ENCODE peak calls at places on chromosomes 3 and 15, in seven cellular contexts. One of them, this sample, is unnamed.
A peak's percentile ranks its signal among the peaks of the same experiment; 100 is the strongest.

GRCh38 chr15:35506272-35506870 is 39.6 kb downstream of the DPH6 start:
- DNase-seq in GM12892: no peak
- DNase-seq in HepG2: peak; percentile 79
- DNase-seq in H1: no peak
- DNase-seq in K562: no peak
- DNase-seq in GM12878: no peak
- DNase-seq in SK-N-SH: no peak
- DNase-seq in this sample: no peak

GRCh38 chr15:47674576-47675232 is 42.6 kb upstream of the SEMA6D start:
- DNase-seq in GM12878: no peak
- DNase-seq in GM12892: no peak
- DNase-seq in HepG2: no peak
- DNase-seq in SK-N-SH: no peak
- DNase-seq in K562: no peak
- DNase-seq in H1: no peak
- DNase-seq in this sample: no peak

GRCh38 chr3:81476652-81477051 is 284.8 kb downstream of the GBE1 start:
- DNase-seq in HepG2: no peak
- DNase-seq in GM12892: no peak
- DNase-seq in GM12878: no peak
- DNase-seq in H1: no peak
- DNase-seq in SK-N-SH: no peak
- DNase-seq in K562: no peak
- DNase-seq in this sample: no peak

GRCh38 chr3:9404680-9405079 is 7.3 kb downstream of the SETD5 start:
- DNase-seq in H1: no peak
- DNase-seq in GM12878: no peak
- DNase-seq in GM12892: no peak
- DNase-seq in K562: peak; percentile 69
- DNase-seq in HepG2: no peak
- DNase-seq in SK-N-SH: peak; percentile 20
- DNase-seq in this sample: no peak

GRCh38 chr3:102356506-102356905 is 78.3 kb upstream of the ZPLD1 start:
- DNase-seq in HepG2: no peak
- DNase-seq in H1: no peak
- DNase-seq in SK-N-SH: no peak
- DNase-seq in K562: no peak
- DNase-seq in GM12892: no peak
- DNase-seq in GM12878: no peak
- DNase-seq in this sample: no peak

GRCh38 chr3:44428910-44429309 is 48.6 kb downstream of the ZNF445 start:
- DNase-seq in H1: no peak
- DNase-seq in GM12878: no peak
- DNase-seq in HepG2: no peak
- DNase-seq in SK-N-SH: no peak
- DNase-seq in K562: no peak
- DNase-seq in GM12892: no peak
- DNase-seq in this sample: no peak

GRCh38 chr3:8182904-8183303 is 318.7 kb upstream of the LMCD1 start:
- DNase-seq in K562: no peak
- DNase-seq in H1: no peak
- DNase-seq in SK-N-SH: no peak
- DNase-seq in HepG2: no peak
- DNase-seq in GM12892: no peak
- DNase-seq in GM12878: no peak
- DNase-seq in this sample: no peak

GRCh38 chr3:176799675-176800074 is 397.6 kb downstream of the TBL1XR1 start:
- DNase-seq in GM12878: no peak
- DNase-seq in H1: no peak
- DNase-seq in HepG2: no peak
- DNase-seq in GM12892: no peak
- DNase-seq in K562: no peak
- DNase-seq in SK-N-SH: no peak
- DNase-seq in this sample: no peak

GRCh38 chr3:152281032-152281713 is 12.4 kb downstream of the MBNL1 start:
- DNase-seq in GM12878: no peak
- DNase-seq in GM12892: no peak
- DNase-seq in HepG2: peak; percentile 54
- DNase-seq in K562: no peak
- DNase-seq in SK-N-SH: no peak
- DNase-seq in H1: no peak
- DNase-seq in this sample: no peak

GRCh38 chr3:194251891-194252560 is 99.1 kb downstream of the CPN2 start:
- DNase-seq in K562: no peak
- DNase-seq in H1: peak; percentile 33
- DNase-seq in HepG2: no peak
- DNase-seq in SK-N-SH: no peak
- DNase-seq in GM12878: no peak
- DNase-seq in GM12892: no peak
- DNase-seq in this sample: no peak

GRCh38 chr3:138923531-138923994 is 23.4 kb downstream of the FOXL2 start:
- DNase-seq in GM12878: peak; percentile 35
- DNase-seq in HepG2: peak; percentile 75
- DNase-seq in K562: peak; percentile 91
- DNase-seq in GM12892: no peak
- DNase-seq in SK-N-SH: peak; percentile 72
- DNase-seq in H1: peak; percentile 96
- DNase-seq in this sample: no peak

GRCh38 chr3:190362258-190362657 is 25.7 kb upstream of the CLDN16 start:
- DNase-seq in GM12892: no peak
- DNase-seq in H1: peak; percentile 53
- DNase-seq in SK-N-SH: no peak
- DNase-seq in K562: no peak
- DNase-seq in GM12878: no peak
- DNase-seq in HepG2: no peak
- DNase-seq in this sample: no peak

GRCh38 chr3:40128169-40128568 is 181.3 kb upstream of the EIF1B start:
- DNase-seq in GM12878: no peak
- DNase-seq in SK-N-SH: no peak
- DNase-seq in K562: no peak
- DNase-seq in HepG2: no peak
- DNase-seq in H1: no peak
- DNase-seq in GM12892: no peak
- DNase-seq in this sample: no peak

GRCh38 chr3:43183456-43183855 is 77.6 kb upstream of the POMGNT2 start:
- DNase-seq in GM12878: no peak
- DNase-seq in SK-N-SH: peak; percentile 23
- DNase-seq in GM12892: no peak
- DNase-seq in K562: no peak
- DNase-seq in HepG2: no peak
- DNase-seq in H1: no peak
- DNase-seq in this sample: no peak

GRCh38 chr15:42066764-42067415 is 27.5 kb downstream of the PLA2G4D start:
- DNase-seq in GM12892: no peak
- DNase-seq in SK-N-SH: no peak
- DNase-seq in H1: no peak
- DNase-seq in HepG2: no peak
- DNase-seq in GM12878: no peak
- DNase-seq in K562: no peak
- DNase-seq in this sample: no peak

GRCh38 chr15:41934843-41935242 is 37.5 kb downstream of the EHD4 start:
- DNase-seq in HepG2: no peak
- DNase-seq in SK-N-SH: no peak
- DNase-seq in H1: peak; percentile 63
- DNase-seq in GM12878: no peak
- DNase-seq in K562: no peak
- DNase-seq in GM12892: no peak
- DNase-seq in this sample: no peak

GRCh38 chr3:16723994-16724393 is 118.8 kb upstream of the DAZL start:
- DNase-seq in H1: no peak
- DNase-seq in SK-N-SH: no peak
- DNase-seq in GM12878: no peak
- DNase-seq in GM12892: no peak
- DNase-seq in K562: no peak
- DNase-seq in HepG2: no peak
- DNase-seq in this sample: no peak

GRCh38 chr15:68188647-68189046 is 16.5 kb downstream of the CALML4 start:
- DNase-seq in H1: no peak
- DNase-seq in SK-N-SH: no peak
- DNase-seq in GM12892: no peak
- DNase-seq in HepG2: no peak
- DNase-seq in GM12878: no peak
- DNase-seq in K562: no peak
- DNase-seq in this sample: no peak

GRCh38 chr3:104750581-104750980 is 616.1 kb upstream of the ALCAM start:
- DNase-seq in SK-N-SH: peak; percentile 0
- DNase-seq in HepG2: no peak
- DNase-seq in H1: no peak
- DNase-seq in K562: no peak
- DNase-seq in GM12892: no peak
- DNase-seq in GM12878: no peak
- DNase-seq in this sample: no peak

GRCh38 chr3:13364602-13365271 is 55.4 kb downstream of the NUP210 start:
- DNase-seq in K562: no peak
- DNase-seq in HepG2: no peak
- DNase-seq in H1: no peak
- DNase-seq in SK-N-SH: no peak
- DNase-seq in GM12892: no peak
- DNase-seq in GM12878: no peak
- DNase-seq in this sample: no peak

GRCh38 chr3:16377196-16377595 is 112.2 kb downstream of the OXNAD1 start:
- DNase-seq in HepG2: no peak
- DNase-seq in GM12892: no peak
- DNase-seq in SK-N-SH: no peak
- DNase-seq in K562: no peak
- DNase-seq in GM12878: peak; percentile 75
- DNase-seq in H1: no peak
- DNase-seq in this sample: no peak

GRCh38 chr3:123804676-123805075 is 79.5 kb downstream of the MYLK start:
- DNase-seq in HepG2: no peak
- DNase-seq in SK-N-SH: no peak
- DNase-seq in H1: no peak
- DNase-seq in GM12878: no peak
- DNase-seq in K562: no peak
- DNase-seq in GM12892: no peak
- DNase-seq in this sample: no peak

GRCh38 chr3:181700168-181701087 is 11.3 kb upstream of the SOX2 start:
- DNase-seq in HepG2: peak; percentile 44
- DNase-seq in GM12892: no peak
- DNase-seq in H1: peak; percentile 83
- DNase-seq in SK-N-SH: peak; percentile 87
- DNase-seq in K562: peak; percentile 75
- DNase-seq in GM12878: peak; percentile 21
- DNase-seq in this sample: no peak

GRCh38 chr3:100072328-100073048 is 41.8 kb downstream of the FILIP1L start:
- DNase-seq in H1: no peak
- DNase-seq in SK-N-SH: no peak
- DNase-seq in HepG2: no peak
- DNase-seq in K562: no peak
- DNase-seq in GM12878: no peak
- DNase-seq in GM12892: no peak
- DNase-seq in this sample: no peak

GRCh38 chr3:87088984-87089841 is 98.3 kb upstream of the VGLL3 start:
- DNase-seq in SK-N-SH: peak; percentile 37
- DNase-seq in GM12878: no peak
- DNase-seq in HepG2: no peak
- DNase-seq in H1: peak; percentile 48
- DNase-seq in GM12892: peak; percentile 18
- DNase-seq in K562: peak; percentile 9
- DNase-seq in this sample: peak; percentile 8

GRCh38 chr3:143240921-143241320 is 121.3 kb downstream of the CHST2 start:
- DNase-seq in SK-N-SH: no peak
- DNase-seq in H1: no peak
- DNase-seq in GM12878: no peak
- DNase-seq in GM12892: no peak
- DNase-seq in K562: no peak
- DNase-seq in HepG2: no peak
- DNase-seq in this sample: no peak

GRCh38 chr3:41202834-41203345 is 3.6 kb downstream of the CTNNB1 start:
- DNase-seq in H1: no peak
- DNase-seq in GM12892: no peak
- DNase-seq in K562: peak; percentile 38
- DNase-seq in HepG2: peak; percentile 43
- DNase-seq in SK-N-SH: peak; percentile 49
- DNase-seq in GM12878: no peak
- DNase-seq in this sample: no peak

GRCh38 chr15:84840741-84841429 is 23.7 kb downstream of the ALPK3 start:
- DNase-seq in HepG2: peak; percentile 51
- DNase-seq in H1: no peak
- DNase-seq in SK-N-SH: peak; percentile 60
- DNase-seq in GM12878: no peak
- DNase-seq in K562: no peak
- DNase-seq in GM12892: no peak
- DNase-seq in this sample: no peak

GRCh38 chr15:72368895-72369294 is 6.9 kb downstream of the HEXA start:
- DNase-seq in K562: no peak
- DNase-seq in H1: no peak
- DNase-seq in GM12892: no peak
- DNase-seq in GM12878: no peak
- DNase-seq in HepG2: no peak
- DNase-seq in SK-N-SH: no peak
- DNase-seq in this sample: no peak

GRCh38 chr3:50189274-50189673 is 2.1 kb upstream of the GNAT1 start:
- DNase-seq in K562: peak; percentile 72
- DNase-seq in HepG2: peak; percentile 78
- DNase-seq in GM12878: no peak
- DNase-seq in H1: peak; percentile 82
- DNase-seq in SK-N-SH: peak; percentile 87
- DNase-seq in GM12892: no peak
- DNase-seq in this sample: no peak
- TF ChIP-seq TAF1 in K562: no peak
- TF ChIP-seq TAF1 in HepG2: no peak
- TF ChIP-seq TAF1 in GM12878: no peak
- TF ChIP-seq TAF1 in H1: no peak
- TF ChIP-seq TAF1 in SK-N-SH: no peak
- TF ChIP-seq TAF1 in GM12892: no peak
- TF ChIP-seq TAF1 in this sample: no peak

GRCh38 chr3:160381470-160381869 is 17.6 kb downstream of the IFT80 start:
- DNase-seq in K562: no peak
- DNase-seq in GM12892: no peak
- DNase-seq in HepG2: no peak
- DNase-seq in SK-N-SH: no peak
- DNase-seq in GM12878: no peak
- DNase-seq in H1: no peak
- DNase-seq in this sample: no peak
- TF ChIP-seq TAF1 in K562: no peak
- TF ChIP-seq TAF1 in GM12892: no peak
- TF ChIP-seq TAF1 in HepG2: no peak
- TF ChIP-seq TAF1 in SK-N-SH: no peak
- TF ChIP-seq TAF1 in GM12878: no peak
- TF ChIP-seq TAF1 in H1: no peak
- TF ChIP-seq TAF1 in this sample: no peak

DNA sequence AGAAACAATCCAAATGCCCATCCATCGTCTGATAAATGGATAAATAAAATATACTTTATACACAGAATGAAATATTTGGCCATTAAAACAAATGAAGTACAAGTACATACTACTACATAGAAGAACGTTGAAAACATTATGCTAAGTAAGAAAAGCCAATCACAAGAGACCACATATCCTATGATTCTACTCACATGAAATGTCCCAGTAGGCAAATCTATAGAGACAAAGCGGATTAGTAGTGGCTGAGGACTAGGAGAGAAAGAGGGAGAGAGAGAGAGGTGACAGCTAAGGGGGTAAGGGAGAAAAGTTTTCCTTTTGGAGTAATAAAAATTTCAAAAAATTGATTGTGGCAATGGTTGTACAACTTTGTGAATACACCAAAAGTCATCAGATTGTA is 147.0 kb downstream of the GREM1 start:
- DNase-seq in HepG2: no peak
- DNase-seq in GM12892: no peak
- DNase-seq in SK-N-SH: no peak
- DNase-seq in GM12878: no peak
- DNase-seq in H1: no peak
- DNase-seq in K562: no peak
- DNase-seq in this sample: no peak
- TF ChIP-seq TAF1 in HepG2: no peak
- TF ChIP-seq TAF1 in GM12892: no peak
- TF ChIP-seq TAF1 in SK-N-SH: no peak
- TF ChIP-seq TAF1 in GM12878: no peak
- TF ChIP-seq TAF1 in H1: no peak
- TF ChIP-seq TAF1 in K562: no peak
- TF ChIP-seq TAF1 in this sample: no peak

GRCh38 chr3:52290596-52291507 is 3.2 kb downstream of the GLYCTK start:
- DNase-seq in SK-N-SH: no peak
- DNase-seq in HepG2: no peak
- DNase-seq in GM12878: no peak
- DNase-seq in GM12892: no peak
- DNase-seq in H1: no peak
- DNase-seq in K562: no peak
- DNase-seq in this sample: no peak
- TF ChIP-seq TAF1 in SK-N-SH: no peak
- TF ChIP-seq TAF1 in HepG2: no peak
- TF ChIP-seq TAF1 in GM12878: no peak
- TF ChIP-seq TAF1 in GM12892: no peak
- TF ChIP-seq TAF1 in H1: no peak
- TF ChIP-seq TAF1 in K562: no peak
- TF ChIP-seq TAF1 in this sample: no peak

This sample was measured in GM12891.